ENCODE peak calls at places on chromosomes 12 and 14, in five cellular contexts. P is transverse colon, G is left ventricle myocardium inferior, R is thyroid gland, K is foreskin fibroblast. Q is an unnamed sample.

GRCh38 chr14:38716871-38717270 is 386.2 kb downstream of the SEC23A start:
- DNase-seq in P (no peak), G (no peak), R (peak), K (no peak), Q (no peak)

GRCh38 chr12:23631991-23632390 is 317.5 kb downstream of the SOX5 start:
- DNase-seq in P (no peak), G (no peak), R (no peak), K (no peak), Q (no peak)

GRCh38 chr12:124665516-124665915 is 98.1 kb upstream of the NCOR2 start:
- DNase-seq in P (no peak), G (no peak), R (no peak), K (no peak), Q (no peak)

GRCh38 chr12:47885012-47885501 is 19.7 kb downstream of the VDR start:
- DNase-seq in P (no peak), G (no peak), R (no peak), K (no peak), Q (peak)

GRCh38 chr14:32354716-32355115 is 25.6 kb downstream of the AKAP6 start:
- DNase-seq in P (no peak), G (peak), R (peak), K (no peak), Q (no peak)

GRCh38 chr12:119601877-119602536 is 8.4 kb downstream of the TMEM233 start:
- DNase-seq in P (no peak), G (no peak), R (peak), K (no peak), Q (no peak)

GRCh38 chr12:88844426-88844825 is 264.2 kb upstream of the KITLG start:
- DNase-seq in P (no peak), G (no peak), R (no peak), K (no peak), Q (no peak)

GRCh38 chr14:105498430-105499255 is 7.6 kb downstream of the TEDC1 start:
- DNase-seq in P (no peak), G (no peak), R (no peak), K (no peak), Q (no peak)

GRCh38 chr12:19158909-19159308 is 29.4 kb downstream of the PLEKHA5 start:
- DNase-seq in P (no peak), G (no peak), R (no peak), K (no peak), Q (no peak)

GRCh38 chr12:14537088-14537487 is 30.6 kb downstream of the PLBD1 start:
- DNase-seq in P (no peak), G (no peak), R (no peak), K (no peak), Q (no peak)
- TF ChIP-seq CTCF in P (no peak), G (no peak), R (no peak), K (no peak), Q (no peak)

GRCh38 chr12:123351349-123351748 is 13.3 kb downstream of the SBNO1 start:
- DNase-seq in P (no peak), G (no peak), R (no peak), K (no peak), Q (no peak)

GRCh38 chr12:123356159-123356670 is 8.4 kb downstream of the SBNO1 start:
- DNase-seq in P (no peak), G (no peak), R (no peak), K (no peak), Q (no peak)

GRCh38 chr12:123358035-123358434 is 6.6 kb downstream of the SBNO1 start:
- DNase-seq in P (no peak), G (no peak), R (no peak), K (no peak), Q (no peak)

DNA sequence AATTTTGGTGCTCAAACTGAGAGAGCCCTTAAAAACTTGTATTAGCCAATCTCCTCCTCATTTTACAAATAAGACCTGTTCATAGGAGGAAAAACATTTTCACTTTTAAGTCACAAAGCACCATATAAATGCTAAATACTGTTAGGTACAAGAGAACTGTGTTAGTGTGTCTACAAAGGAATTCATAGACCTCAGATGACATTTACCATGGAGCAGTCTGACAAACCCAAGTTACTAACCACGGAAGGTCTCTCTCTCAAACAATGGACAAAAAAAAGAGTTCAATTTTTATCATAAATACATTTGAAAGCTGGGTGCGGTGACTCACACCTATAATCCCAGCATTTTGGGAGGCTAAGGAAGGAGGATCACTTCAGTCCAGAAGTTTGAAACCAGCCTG is 10.0 kb downstream of the SBNO1 start:
- DNase-seq in P (no peak), G (no peak), R (no peak), K (no peak), Q (no peak)
- TF ChIP-seq CTCF in P (no peak), G (no peak), R (no peak), K (no peak), Q (no peak)

DNA sequence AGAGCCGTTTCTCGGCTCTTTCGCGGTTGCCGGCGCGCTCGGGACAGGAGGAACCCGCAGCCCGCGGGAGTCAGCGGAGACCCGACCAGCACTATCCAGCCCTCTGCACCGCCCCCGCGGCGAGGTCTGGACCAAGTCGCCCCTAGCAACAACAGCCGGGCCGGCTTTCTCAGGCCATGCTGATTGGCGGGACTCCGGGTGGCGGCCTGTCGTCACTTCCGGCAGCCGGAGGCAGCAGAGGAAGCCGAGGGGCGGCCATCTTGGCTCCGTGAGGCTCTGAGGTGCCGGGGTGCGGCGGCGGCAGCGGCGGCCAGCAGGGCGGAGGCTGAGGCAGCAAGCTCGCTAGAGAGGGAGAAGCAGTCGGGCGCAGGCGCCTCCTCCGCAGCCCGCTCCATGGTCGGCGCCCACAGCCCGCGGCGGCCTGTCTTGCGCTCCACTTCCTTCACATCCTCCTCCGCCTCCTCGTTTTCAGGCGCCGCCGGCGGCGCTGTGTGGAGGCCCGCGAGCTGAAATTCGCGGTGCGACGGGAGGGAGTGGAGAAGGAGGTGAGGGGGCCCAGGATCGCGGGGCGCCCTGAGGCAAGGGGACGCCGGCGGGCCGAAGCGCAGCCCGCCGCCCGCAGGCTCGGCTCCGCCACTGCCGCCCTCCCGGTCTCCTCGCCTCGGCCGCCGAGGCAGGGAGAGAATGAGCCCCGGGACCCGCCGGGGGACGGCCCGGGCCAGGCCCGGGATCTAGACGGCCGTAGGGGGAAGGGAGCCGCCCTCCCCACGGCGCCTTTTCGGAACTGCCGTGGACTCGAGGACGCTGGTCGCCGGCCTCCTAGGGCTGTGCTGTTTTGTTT is at the start of gene MARK3:
- DNase-seq in P (peak), G (peak), R (peak), K (peak), Q (peak)
- TF ChIP-seq CTCF in P (peak), G (no peak), R (peak), K (no peak), Q (peak)

GRCh38 chr14:46048127-46048526 is 603.5 kb downstream of the RPL10L start:
- DNase-seq in P (no peak), G (no peak), R (no peak), K (peak), Q (no peak)
- TF ChIP-seq CTCF in P (no peak), G (no peak), R (no peak), K (peak), Q (peak)

GRCh38 chr14:97162621-97163020 is 365.4 kb downstream of the VRK1 start:
- DNase-seq in P (no peak), G (no peak), R (no peak), K (no peak), Q (no peak)
- TF ChIP-seq CTCF in P (no peak), G (no peak), R (no peak), K (no peak), Q (no peak)

GRCh38 chr12:81798294-81798693 is 39.1 kb upstream of the PPFIA2 start:
- DNase-seq in P (no peak), G (no peak), R (no peak), K (no peak), Q (no peak)

GRCh38 chr12:81800298-81801148 is 41.4 kb upstream of the PPFIA2 start:
- DNase-seq in P (no peak), G (no peak), R (no peak), K (no peak), Q (no peak)

GRCh38 chr12:81792666-81793065 is 33.5 kb upstream of the PPFIA2 start:
- DNase-seq in P (no peak), G (no peak), R (no peak), K (no peak), Q (no peak)

DNA sequence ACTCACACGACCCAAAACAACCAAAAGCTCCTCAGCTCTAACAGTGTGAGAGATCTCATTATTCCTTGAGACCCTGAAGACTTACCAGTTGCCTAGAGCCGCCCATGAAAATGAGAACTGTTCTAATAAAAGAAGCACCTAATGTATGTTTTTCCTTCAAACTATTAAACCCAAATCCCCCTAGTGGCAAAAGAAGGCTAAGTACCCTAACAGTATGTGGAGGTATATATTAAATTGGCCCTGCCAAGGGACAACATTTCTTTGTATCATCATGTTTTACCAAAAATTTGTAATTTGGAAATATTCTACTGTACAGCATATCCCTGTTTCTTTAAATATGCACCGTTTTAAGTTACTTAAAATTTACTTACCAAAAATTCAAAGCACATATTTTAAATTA is 38.0 kb upstream of the PPFIA2 start:
- DNase-seq in P (no peak), G (no peak), R (no peak), K (peak), Q (no peak)
- TF ChIP-seq CTCF in P (peak), G (no peak), R (no peak), K (no peak), Q (peak)

DNA sequence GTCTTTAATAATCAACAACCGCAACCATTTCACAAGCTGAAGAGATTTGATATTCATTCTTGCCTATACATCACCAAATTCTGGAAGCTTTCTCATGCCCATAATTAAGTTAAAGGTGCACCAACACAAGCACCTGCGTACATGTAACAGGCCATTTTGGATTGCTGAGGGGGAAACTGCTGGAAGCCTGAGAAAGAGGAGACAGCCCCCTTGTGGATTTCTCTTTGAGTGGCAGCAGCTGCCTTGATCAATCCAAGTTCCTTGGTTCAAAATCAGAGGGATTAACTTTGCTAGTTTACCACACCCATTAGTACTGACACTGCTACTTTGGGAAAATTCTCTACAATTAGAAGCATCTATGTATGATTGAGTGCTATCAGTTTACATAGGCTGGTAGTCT is 321.1 kb downstream of the NOVA1 start:
- DNase-seq in P (no peak), G (no peak), R (no peak), K (no peak), Q (no peak)
- TF ChIP-seq CTCF in P (no peak), G (no peak), R (no peak), K (no peak), Q (no peak)

DNA sequence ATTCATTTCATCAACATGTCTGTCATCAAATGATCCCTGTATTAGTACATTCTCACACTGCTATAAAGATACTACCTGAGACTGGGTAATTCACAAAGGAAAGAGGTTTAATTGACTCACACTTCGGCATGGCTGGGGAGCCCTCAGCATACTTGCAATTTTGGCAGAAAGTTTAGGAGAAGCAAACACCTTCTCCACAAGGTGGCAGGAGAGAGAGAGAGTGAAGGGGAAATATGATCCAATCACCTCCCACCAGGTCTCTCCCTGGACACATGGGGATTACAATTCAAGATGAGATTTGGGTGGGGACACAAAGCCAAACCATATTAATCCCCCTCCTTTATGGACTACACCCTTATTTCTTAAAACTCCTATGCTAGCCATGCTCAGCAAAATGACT is 932.2 kb downstream of the FLRT2 start:
- DNase-seq in P (no peak), G (no peak), R (peak), K (peak), Q (no peak)
- TF ChIP-seq CTCF in P (peak), G (peak), R (peak), K (peak), Q (peak)